ENCODE peak calls at places on chromosomes 7 and 10, in eight cellular contexts. One of them, this sample, is unnamed.
A peak's percentile ranks its signal among the peaks of the same experiment; 100 is the strongest.

GRCh38 chr7:99372275-99373085 is 2.0 kb upstream of the ARPC1B start:
- DNase-seq in stimulated activated CD8-positive, alpha-beta memory T cell treated with anti-CD3 and anti-CD28 coated beads, Interleukin-4, amount 100 ng/mL, for 1 hour: no peak
- DNase-seq in COR-L47: no peak
- DNase-seq in activated naive CD8-positive, alpha-beta T cell treated with anti-CD3 and anti-CD28 coated beads, Interleukin-2, amount 50 U/mL, for 16 hours: no peak
- DNase-seq in activated CD4-positive, alpha-beta memory T cell treated with anti-CD3 and anti-CD28 coated beads, Interleukin-2, amount 10 ng/mL, durations not matched to agents 7 days and 5 days: no peak
- DNase-seq in GDM1: no peak
- DNase-seq in psoas muscle: no peak
- DNase-seq in C1 segment of cervical spinal cord: no peak
- DNase-seq in this sample: no peak

GRCh38 chr10:13813540-13813939 is 226.8 kb downstream of the PRPF18 start:
- DNase-seq in activated naive CD8-positive, alpha-beta T cell treated with anti-CD3 and anti-CD28 coated beads, Interleukin-2, amount 50 U/mL, for 16 hours: no peak
- DNase-seq in activated CD4-positive, alpha-beta memory T cell treated with anti-CD3 and anti-CD28 coated beads, Interleukin-2, amount 10 ng/mL, durations not matched to agents 7 days and 5 days: no peak
- DNase-seq in psoas muscle: no peak
- DNase-seq in stimulated activated CD8-positive, alpha-beta memory T cell treated with anti-CD3 and anti-CD28 coated beads, Interleukin-4, amount 100 ng/mL, for 1 hour: no peak
- DNase-seq in C1 segment of cervical spinal cord: no peak
- DNase-seq in GDM1: no peak
- DNase-seq in COR-L47: no peak
- DNase-seq in this sample: no peak

GRCh38 chr7:27560706-27561235 is 101.9 kb downstream of the HIBADH start:
- DNase-seq in COR-L47: no peak
- DNase-seq in stimulated activated CD8-positive, alpha-beta memory T cell treated with anti-CD3 and anti-CD28 coated beads, Interleukin-4, amount 100 ng/mL, for 1 hour: no peak
- DNase-seq in activated CD4-positive, alpha-beta memory T cell treated with anti-CD3 and anti-CD28 coated beads, Interleukin-2, amount 10 ng/mL, durations not matched to agents 7 days and 5 days: no peak
- DNase-seq in GDM1: no peak
- DNase-seq in activated naive CD8-positive, alpha-beta T cell treated with anti-CD3 and anti-CD28 coated beads, Interleukin-2, amount 50 U/mL, for 16 hours: no peak
- DNase-seq in C1 segment of cervical spinal cord: no peak
- DNase-seq in psoas muscle: no peak
- DNase-seq in this sample: no peak

GRCh38 chr10:44968887-44969400 is 9.3 kb downstream of the RASSF4 start:
- DNase-seq in COR-L47: no peak
- DNase-seq in psoas muscle: no peak
- DNase-seq in activated naive CD8-positive, alpha-beta T cell treated with anti-CD3 and anti-CD28 coated beads, Interleukin-2, amount 50 U/mL, for 16 hours: no peak
- DNase-seq in activated CD4-positive, alpha-beta memory T cell treated with anti-CD3 and anti-CD28 coated beads, Interleukin-2, amount 10 ng/mL, durations not matched to agents 7 days and 5 days: no peak
- DNase-seq in C1 segment of cervical spinal cord: no peak
- DNase-seq in GDM1: peak; percentile 24
- DNase-seq in stimulated activated CD8-positive, alpha-beta memory T cell treated with anti-CD3 and anti-CD28 coated beads, Interleukin-4, amount 100 ng/mL, for 1 hour: no peak
- DNase-seq in this sample: no peak

GRCh38 chr10:30565449-30565848 is 64.1 kb downstream of the LYZL2 start:
- DNase-seq in activated naive CD8-positive, alpha-beta T cell treated with anti-CD3 and anti-CD28 coated beads, Interleukin-2, amount 50 U/mL, for 16 hours: no peak
- DNase-seq in psoas muscle: no peak
- DNase-seq in stimulated activated CD8-positive, alpha-beta memory T cell treated with anti-CD3 and anti-CD28 coated beads, Interleukin-4, amount 100 ng/mL, for 1 hour: no peak
- DNase-seq in activated CD4-positive, alpha-beta memory T cell treated with anti-CD3 and anti-CD28 coated beads, Interleukin-2, amount 10 ng/mL, durations not matched to agents 7 days and 5 days: no peak
- DNase-seq in C1 segment of cervical spinal cord: no peak
- DNase-seq in GDM1: no peak
- DNase-seq in COR-L47: no peak
- DNase-seq in this sample: no peak

GRCh38 chr7:79927116-79927515 is 207.5 kb upstream of the GNAI1 start:
- DNase-seq in GDM1: no peak
- DNase-seq in stimulated activated CD8-positive, alpha-beta memory T cell treated with anti-CD3 and anti-CD28 coated beads, Interleukin-4, amount 100 ng/mL, for 1 hour: no peak
- DNase-seq in C1 segment of cervical spinal cord: no peak
- DNase-seq in psoas muscle: no peak
- DNase-seq in activated naive CD8-positive, alpha-beta T cell treated with anti-CD3 and anti-CD28 coated beads, Interleukin-2, amount 50 U/mL, for 16 hours: no peak
- DNase-seq in COR-L47: no peak
- DNase-seq in activated CD4-positive, alpha-beta memory T cell treated with anti-CD3 and anti-CD28 coated beads, Interleukin-2, amount 10 ng/mL, durations not matched to agents 7 days and 5 days: no peak
- DNase-seq in this sample: no peak

GRCh38 chr10:34666008-34666700 is 148.9 kb downstream of the PARD3 start:
- DNase-seq in stimulated activated CD8-positive, alpha-beta memory T cell treated with anti-CD3 and anti-CD28 coated beads, Interleukin-4, amount 100 ng/mL, for 1 hour: no peak
- DNase-seq in activated CD4-positive, alpha-beta memory T cell treated with anti-CD3 and anti-CD28 coated beads, Interleukin-2, amount 10 ng/mL, durations not matched to agents 7 days and 5 days: no peak
- DNase-seq in GDM1: no peak
- DNase-seq in C1 segment of cervical spinal cord: no peak
- DNase-seq in psoas muscle: no peak
- DNase-seq in activated naive CD8-positive, alpha-beta T cell treated with anti-CD3 and anti-CD28 coated beads, Interleukin-2, amount 50 U/mL, for 16 hours: no peak
- DNase-seq in COR-L47: no peak
- DNase-seq in this sample: no peak

GRCh38 chr10:2978111-2978510 is 89.2 kb upstream of the PFKP start:
- DNase-seq in activated naive CD8-positive, alpha-beta T cell treated with anti-CD3 and anti-CD28 coated beads, Interleukin-2, amount 50 U/mL, for 16 hours: no peak
- DNase-seq in stimulated activated CD8-positive, alpha-beta memory T cell treated with anti-CD3 and anti-CD28 coated beads, Interleukin-4, amount 100 ng/mL, for 1 hour: no peak
- DNase-seq in COR-L47: peak; percentile 53
- DNase-seq in activated CD4-positive, alpha-beta memory T cell treated with anti-CD3 and anti-CD28 coated beads, Interleukin-2, amount 10 ng/mL, durations not matched to agents 7 days and 5 days: no peak
- DNase-seq in C1 segment of cervical spinal cord: no peak
- DNase-seq in psoas muscle: no peak
- DNase-seq in GDM1: no peak
- DNase-seq in this sample: no peak

GRCh38 chr7:103521917-103522316 is 75.9 kb upstream of the SLC26A5 start:
- DNase-seq in C1 segment of cervical spinal cord: no peak
- DNase-seq in activated naive CD8-positive, alpha-beta T cell treated with anti-CD3 and anti-CD28 coated beads, Interleukin-2, amount 50 U/mL, for 16 hours: no peak
- DNase-seq in GDM1: no peak
- DNase-seq in COR-L47: no peak
- DNase-seq in activated CD4-positive, alpha-beta memory T cell treated with anti-CD3 and anti-CD28 coated beads, Interleukin-2, amount 10 ng/mL, durations not matched to agents 7 days and 5 days: no peak
- DNase-seq in stimulated activated CD8-positive, alpha-beta memory T cell treated with anti-CD3 and anti-CD28 coated beads, Interleukin-4, amount 100 ng/mL, for 1 hour: no peak
- DNase-seq in psoas muscle: no peak
- DNase-seq in this sample: no peak

GRCh38 chr7:139733751-139734150 is 44.0 kb downstream of the HIPK2 start:
- DNase-seq in psoas muscle: no peak
- DNase-seq in activated naive CD8-positive, alpha-beta T cell treated with anti-CD3 and anti-CD28 coated beads, Interleukin-2, amount 50 U/mL, for 16 hours: no peak
- DNase-seq in stimulated activated CD8-positive, alpha-beta memory T cell treated with anti-CD3 and anti-CD28 coated beads, Interleukin-4, amount 100 ng/mL, for 1 hour: no peak
- DNase-seq in COR-L47: no peak
- DNase-seq in GDM1: no peak
- DNase-seq in activated CD4-positive, alpha-beta memory T cell treated with anti-CD3 and anti-CD28 coated beads, Interleukin-2, amount 10 ng/mL, durations not matched to agents 7 days and 5 days: no peak
- DNase-seq in C1 segment of cervical spinal cord: no peak
- DNase-seq in this sample: no peak

GRCh38 chr10:8255301-8255700 is 200.8 kb downstream of the GATA3 start:
- DNase-seq in C1 segment of cervical spinal cord: no peak
- DNase-seq in COR-L47: no peak
- DNase-seq in activated naive CD8-positive, alpha-beta T cell treated with anti-CD3 and anti-CD28 coated beads, Interleukin-2, amount 50 U/mL, for 16 hours: no peak
- DNase-seq in psoas muscle: no peak
- DNase-seq in GDM1: no peak
- DNase-seq in activated CD4-positive, alpha-beta memory T cell treated with anti-CD3 and anti-CD28 coated beads, Interleukin-2, amount 10 ng/mL, durations not matched to agents 7 days and 5 days: no peak
- DNase-seq in stimulated activated CD8-positive, alpha-beta memory T cell treated with anti-CD3 and anti-CD28 coated beads, Interleukin-4, amount 100 ng/mL, for 1 hour: no peak
- DNase-seq in this sample: no peak

GRCh38 chr7:92527300-92528187 is 776 bp downstream of the PEX1 start:
- DNase-seq in activated CD4-positive, alpha-beta memory T cell treated with anti-CD3 and anti-CD28 coated beads, Interleukin-2, amount 10 ng/mL, durations not matched to agents 7 days and 5 days: peak; percentile 58
- DNase-seq in GDM1: no peak
- DNase-seq in psoas muscle: peak; percentile 59
- DNase-seq in C1 segment of cervical spinal cord: no peak
- DNase-seq in stimulated activated CD8-positive, alpha-beta memory T cell treated with anti-CD3 and anti-CD28 coated beads, Interleukin-4, amount 100 ng/mL, for 1 hour: no peak
- DNase-seq in COR-L47: no peak
- DNase-seq in activated naive CD8-positive, alpha-beta T cell treated with anti-CD3 and anti-CD28 coated beads, Interleukin-2, amount 50 U/mL, for 16 hours: no peak
- DNase-seq in this sample: peak; percentile 35

GRCh38 chr7:139582130-139582650 is 58.7 kb downstream of the CLEC2L start:
- DNase-seq in activated naive CD8-positive, alpha-beta T cell treated with anti-CD3 and anti-CD28 coated beads, Interleukin-2, amount 50 U/mL, for 16 hours: no peak
- DNase-seq in stimulated activated CD8-positive, alpha-beta memory T cell treated with anti-CD3 and anti-CD28 coated beads, Interleukin-4, amount 100 ng/mL, for 1 hour: no peak
- DNase-seq in psoas muscle: no peak
- DNase-seq in C1 segment of cervical spinal cord: no peak
- DNase-seq in GDM1: no peak
- DNase-seq in activated CD4-positive, alpha-beta memory T cell treated with anti-CD3 and anti-CD28 coated beads, Interleukin-2, amount 10 ng/mL, durations not matched to agents 7 days and 5 days: peak; percentile 5
- DNase-seq in COR-L47: no peak
- DNase-seq in this sample: no peak

GRCh38 chr10:90319188-90319914 is 538.5 kb downstream of the HTR7 start:
- DNase-seq in COR-L47: peak; percentile 9
- DNase-seq in psoas muscle: no peak
- DNase-seq in GDM1: no peak
- DNase-seq in activated CD4-positive, alpha-beta memory T cell treated with anti-CD3 and anti-CD28 coated beads, Interleukin-2, amount 10 ng/mL, durations not matched to agents 7 days and 5 days: no peak
- DNase-seq in stimulated activated CD8-positive, alpha-beta memory T cell treated with anti-CD3 and anti-CD28 coated beads, Interleukin-4, amount 100 ng/mL, for 1 hour: no peak
- DNase-seq in C1 segment of cervical spinal cord: no peak
- DNase-seq in activated naive CD8-positive, alpha-beta T cell treated with anti-CD3 and anti-CD28 coated beads, Interleukin-2, amount 50 U/mL, for 16 hours: no peak
- DNase-seq in this sample: no peak

This sample was measured in progenitor cell of endocrine pancreas.